ENCODE peak calls at places on chromosomes 12 and 14, in four cellular contexts. C is A549, Z is HepG2, U is K562. P is an unnamed sample.

GRCh38 chr14:50312734-50313054 is 570 bp downstream of the DMAC2L start:
- DNase-seq in Z (peak), U (no peak), C (no peak), P (no peak)

GRCh38 chr12:85405781-85406522 is 125.9 kb downstream of the ALX1 start:
- DNase-seq in Z (no peak), C (no peak), U (no peak), P (peak)

GRCh38 chr12:2168808-2169207 is 116.0 kb downstream of the CACNA1C start:
- DNase-seq in C (no peak), U (no peak), Z (peak), P (peak)

GRCh38 chr14:104693482-104694431 is 4.3 kb downstream of the INF2 start:
- DNase-seq in U (no peak), Z (no peak), C (no peak), P (no peak)

GRCh38 chr12:116248433-116248832 is 29.1 kb downstream of the MED13L start:
- DNase-seq in C (no peak), Z (no peak), U (no peak), P (no peak)

GRCh38 chr12:120849765-120850164 is 54.4 kb downstream of the SPPL3 start:
- DNase-seq in C (peak), Z (peak), U (no peak), P (peak)

GRCh38 chr14:68471029-68471963 is 321.6 kb downstream of the ZFP36L1 start:
- DNase-seq in U (no peak), C (no peak), Z (no peak), P (no peak)

GRCh38 chr12:64258576-64258975 is 36.5 kb upstream of the KICS2 start:
- DNase-seq in C (no peak), Z (no peak), U (no peak), P (peak)

GRCh38 chr12:124854637-124855184 is 9.0 kb downstream of the SCARB1 start:
- DNase-seq in C (no peak), Z (no peak), U (no peak), P (no peak)

GRCh38 chr14:97692084-97692483 is 894.9 kb downstream of the VRK1 start:
- DNase-seq in C (no peak), Z (no peak), U (no peak), P (no peak)

GRCh38 chr14:65791551-65791981 is 379.0 kb downstream of the FUT8 start:
- DNase-seq in C (no peak), U (no peak), Z (no peak), P (peak)

GRCh38 chr12:78963439-78964222 is 99.1 kb downstream of the SYT1 start:
- DNase-seq in U (no peak), C (no peak), Z (no peak), P (peak)
- TF ChIP-seq MAZ in U (no peak), C (no peak), Z (no peak), P (no peak)

DNA sequence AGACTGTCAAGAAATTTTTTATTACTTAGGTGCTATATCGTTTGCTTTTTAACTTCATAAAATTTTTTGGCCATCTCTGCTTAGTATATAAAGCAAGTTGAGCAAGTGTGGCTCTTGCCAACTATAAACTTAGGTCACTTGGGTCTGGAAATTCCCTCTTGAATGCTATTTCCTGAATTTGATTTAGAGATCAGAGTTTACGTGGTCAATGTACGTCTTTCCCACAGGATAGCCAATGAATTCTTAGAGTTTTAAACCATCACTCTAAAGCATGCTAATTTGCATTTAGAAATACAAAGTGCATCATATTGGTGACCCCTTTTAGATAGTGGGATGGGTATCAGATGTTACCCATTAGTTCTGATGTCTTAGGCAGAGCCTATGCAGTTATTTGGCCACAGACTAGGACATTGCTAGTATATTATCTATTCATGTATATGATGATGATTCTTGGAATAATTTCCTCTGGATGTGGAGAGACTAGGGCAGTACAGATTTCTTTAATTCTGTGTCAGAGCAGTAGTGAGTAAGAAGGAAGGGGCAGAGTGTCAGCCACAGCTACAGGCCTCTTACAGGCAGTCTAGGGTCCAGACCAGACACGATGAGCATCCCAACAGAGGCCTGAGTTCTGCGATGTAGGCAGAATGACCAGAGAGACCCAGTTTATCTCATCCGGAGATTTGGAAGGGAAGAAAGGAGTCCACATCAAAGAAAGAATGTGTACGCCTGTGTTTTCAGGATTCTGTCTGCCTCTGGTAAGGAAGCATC is 30.3 kb downstream of the SCN8A start:
- DNase-seq in U (no peak), C (no peak), Z (no peak), P (peak)
- TF ChIP-seq USF2 in U (no peak), C (no peak), Z (no peak), P (no peak)

DNA sequence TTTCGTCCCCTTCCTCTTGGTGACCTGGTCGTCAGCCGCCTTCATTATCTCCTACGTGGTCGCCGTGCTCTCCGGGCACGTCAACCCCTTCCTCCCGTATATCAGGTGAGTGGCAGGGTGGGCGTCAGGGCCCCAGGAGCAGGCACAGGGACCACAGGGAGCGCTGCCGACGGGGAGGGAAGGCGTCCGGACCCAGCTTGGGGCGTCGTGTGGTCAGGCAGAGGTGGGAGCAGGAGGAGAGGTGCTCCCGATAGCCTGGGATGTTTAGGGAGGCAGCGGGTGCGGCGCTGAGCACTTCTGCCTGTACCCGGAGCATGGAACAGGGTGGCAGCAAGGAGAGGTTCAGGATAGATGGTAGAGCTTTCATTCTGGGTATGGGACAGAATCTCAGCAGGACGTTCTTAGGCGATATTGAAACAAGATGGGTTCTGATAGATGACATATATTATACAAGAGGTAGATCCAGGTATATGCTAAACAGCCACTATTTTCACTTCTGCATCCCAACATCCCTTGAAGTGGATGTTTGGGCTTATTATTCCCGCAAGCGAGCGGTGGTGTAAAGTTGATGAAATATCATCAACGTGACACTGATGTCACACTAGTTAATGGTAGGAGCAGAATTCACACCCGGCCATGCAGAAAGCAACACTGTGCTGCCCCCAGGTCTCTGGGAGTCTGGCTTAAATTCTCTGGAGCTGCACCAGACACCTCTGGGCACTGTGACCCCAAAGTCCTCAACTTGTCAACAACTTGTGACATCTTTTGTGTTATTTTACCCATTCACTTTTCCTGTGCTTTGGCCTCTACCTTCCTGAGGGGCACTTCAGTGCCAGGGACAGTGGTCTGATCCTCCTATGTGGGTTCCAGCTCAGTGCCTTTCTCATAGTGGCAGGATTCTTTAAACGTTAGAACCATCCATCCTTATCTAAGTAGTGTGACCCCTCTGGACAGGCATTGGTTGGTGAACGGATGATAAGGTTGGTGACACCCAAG is 734 bp downstream of the DRAM1 start:
- DNase-seq in U (peak), C (peak), Z (peak), P (no peak)
- TF ChIP-seq MAZ in U (no peak), C (no peak), Z (no peak), P (no peak)

GRCh38 chr12:93243689-93244513 is 133.8 kb upstream of the NUDT4 start:
- DNase-seq in C (no peak), Z (peak), U (no peak), P (peak)
- TF ChIP-seq USF2 in C (no peak), Z (no peak), U (peak), P (peak)

GRCh38 chr12:99522456-99522855 is 125.1 kb upstream of the GARIN6 start:
- DNase-seq in Z (no peak), U (no peak), C (no peak), P (no peak)

GRCh38 chr12:99523853-99524252 is 123.7 kb upstream of the GARIN6 start:
- DNase-seq in Z (no peak), U (no peak), C (no peak), P (no peak)

GRCh38 chr12:99521664-99522063 is 125.9 kb upstream of the GARIN6 start:
- DNase-seq in C (no peak), Z (no peak), U (no peak), P (no peak)
- TF ChIP-seq MAZ in C (no peak), Z (no peak), U (no peak), P (no peak)

GRCh38 chr12:79174656-79175055 is 310.1 kb downstream of the SYT1 start:
- DNase-seq in C (peak), Z (peak), U (no peak), P (peak)
- TF ChIP-seq USF2 in C (no peak), Z (no peak), U (no peak), P (no peak)

GRCh38 chr12:117732761-117733160 is 236.0 kb downstream of the KSR2 start:
- DNase-seq in U (no peak), Z (no peak), C (no peak), P (no peak)

GRCh38 chr12:117738233-117738632 is 230.6 kb downstream of the KSR2 start:
- DNase-seq in U (no peak), Z (no peak), C (no peak), P (no peak)

DNA sequence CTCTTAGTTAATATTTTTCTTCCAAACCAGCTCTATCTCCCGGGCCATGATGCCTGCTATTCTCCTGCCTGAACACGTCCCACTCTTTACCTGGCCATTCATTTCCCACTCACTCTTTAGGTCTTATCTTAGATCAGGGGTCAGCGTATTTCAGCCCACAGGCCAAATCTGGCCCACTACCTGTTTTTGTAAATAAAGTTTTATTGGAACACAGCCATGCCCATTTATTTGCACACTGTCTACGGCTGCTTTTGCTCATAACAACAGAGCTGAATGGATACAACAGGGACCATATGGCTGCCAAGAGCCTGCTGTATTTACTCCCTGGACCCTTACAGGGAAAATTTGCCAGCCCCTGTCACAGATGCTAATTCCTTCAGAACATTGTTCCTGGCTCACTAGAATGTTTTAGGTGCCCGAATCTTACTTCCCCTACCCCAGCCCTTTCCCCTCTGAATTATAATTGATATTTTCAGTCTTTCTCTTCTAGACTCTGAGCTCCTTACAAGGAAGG is 235.4 kb downstream of the KSR2 start:
- DNase-seq in Z (no peak), U (no peak), C (no peak), P (no peak)
- TF ChIP-seq MAZ in Z (no peak), U (no peak), C (no peak), P (no peak)

P was measured in IMR-90.